ENCODE peak calls at places on chromosomes 13 and 19, in five cellular contexts. Q, O, U, I and D are unnamed samples. For H3K4me1, the result is how much of the 10 kb centered on the place peaks cover.

GRCh38 chr19:13033819-13034611 is 38.7 kb downstream of the NFIX start:
- DNase-seq in U (peak), O (peak), Q (peak), I (peak), D (no peak)

GRCh38 chr19:14683439-14683838 is 6.4 kb upstream of the ZNF333 start:
- DNase-seq in Q (no peak), U (no peak), I (no peak), O (no peak), D (peak)

GRCh38 chr13:28568286-28568685 is 73.4 kb upstream of the FLT1 start:
- DNase-seq in U (peak), Q (peak), I (peak), O (no peak), D (no peak)

GRCh38 chr13:92681239-92681638 is 545.4 kb upstream of the GPC6 start:
- DNase-seq in Q (no peak), I (no peak), O (no peak), U (no peak), D (no peak)

GRCh38 chr13:76512676-76513277 is 373.4 kb downstream of the KCTD12 start:
- DNase-seq in O (no peak), U (no peak), I (no peak), Q (peak), D (no peak)

GRCh38 chr13:85729296-85729695 is 69.9 kb downstream of the SLITRK6 start:
- DNase-seq in U (no peak), O (no peak), I (no peak), Q (peak), D (no peak)

GRCh38 chr13:110713981-110714797 is 689 bp downstream of the ING1 start:
- DNase-seq in I (peak), U (peak), O (no peak), Q (peak), D (peak)

GRCh38 chr13:20389696-20390525 is 135.7 kb downstream of the CRYL1 start:
- DNase-seq in I (no peak), U (no peak), O (no peak), Q (no peak), D (no peak)

GRCh38 chr13:96141032-96141431 is 51.1 kb downstream of the HS6ST3 start:
- DNase-seq in Q (peak), O (no peak), U (no peak), I (no peak), D (no peak)

GRCh38 chr19:11560404-11560988 is 1.5 kb upstream of the ELOF1 start:
- DNase-seq in O (peak), Q (peak), I (no peak), U (no peak), D (peak)

GRCh38 chr19:8696993-8697392 is 1.6 kb downstream of the ACTL9 start:
- DNase-seq in U (no peak), I (no peak), Q (no peak), O (no peak), D (no peak)

GRCh38 chr19:38545596-38545995 is 72.2 kb downstream of the MAP4K1 start:
- DNase-seq in Q (no peak), O (no peak), I (no peak), U (no peak), D (no peak)

GRCh38 chr13:98974053-98974452 is 3.8 kb downstream of the DOCK9 start:
- DNase-seq in O (no peak), U (peak), I (no peak), Q (no peak), D (no peak)
- H3K27ac ChIP-seq in O (no peak), U (peak), I (no peak), Q (no peak), D (no peak)

DNA sequence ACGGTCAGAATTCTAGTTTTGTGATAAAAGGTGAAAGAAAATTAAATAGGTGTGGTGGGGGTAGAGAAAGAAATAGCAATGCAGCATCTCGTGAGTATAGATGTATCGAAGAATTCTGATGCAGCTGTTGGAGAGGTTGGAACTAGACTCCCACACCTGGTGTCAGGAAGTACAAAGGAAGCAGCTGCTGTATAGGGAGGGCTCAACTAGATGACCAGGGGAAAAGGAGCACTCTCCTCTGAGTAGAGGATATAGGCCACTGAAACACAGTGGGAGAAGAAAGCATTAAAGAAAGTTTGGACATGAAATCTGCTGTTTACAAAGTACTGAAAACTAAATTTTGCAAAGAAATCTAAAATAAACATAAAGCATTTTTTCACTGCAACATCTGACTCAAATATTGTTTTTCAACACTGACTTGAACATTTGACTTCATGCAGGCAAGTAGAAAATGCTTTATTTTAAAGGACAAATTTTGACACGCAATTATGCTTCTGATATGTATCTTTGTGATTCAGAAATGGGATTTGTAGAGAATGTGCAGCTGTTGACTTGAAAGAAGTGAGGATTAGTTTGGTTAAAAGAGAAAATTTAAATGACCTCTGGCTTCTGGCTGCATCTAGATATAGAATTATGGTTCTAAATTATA is 82.2 kb downstream of the MIPEP start:
- DNase-seq in U (no peak), Q (no peak), I (no peak), O (no peak), D (no peak)
- H3K4me1 ChIP-seq in U (under half), Q (under half), I (under half), O (under half), D (under half)

DNA sequence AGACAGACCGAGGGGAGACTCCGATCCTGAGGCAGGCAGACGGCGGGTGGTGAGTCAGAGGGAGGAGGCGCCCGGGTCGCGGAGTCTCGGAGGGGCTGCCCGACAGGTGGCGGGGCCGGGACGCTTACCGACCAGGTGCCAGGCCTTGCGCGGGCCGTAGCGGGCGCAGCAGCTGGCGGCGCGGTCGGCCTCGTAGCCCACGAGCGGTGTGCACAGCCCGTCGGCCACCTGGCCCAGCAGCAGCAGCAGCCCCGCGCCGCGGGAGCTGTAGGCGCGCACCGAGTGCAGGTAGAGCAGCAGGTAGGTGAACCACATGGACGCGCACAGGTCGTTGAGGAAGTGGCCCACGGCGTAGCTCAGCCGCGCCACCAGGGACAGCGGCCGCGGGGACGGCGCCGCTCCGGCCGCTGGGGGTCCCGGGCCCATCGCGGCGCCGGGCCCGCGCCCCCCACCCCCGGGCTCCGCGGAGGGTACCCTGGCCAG is 367 bp downstream of the MFSD12 start:
- DNase-seq in Q (peak), O (no peak), U (no peak), I (peak), D (peak)
- H3K27ac ChIP-seq in Q (no peak), O (peak), U (peak), I (no peak), D (peak)

GRCh38 chr19:50739132-50739746 is 16.1 kb downstream of the CLEC11A start:
- DNase-seq in O (no peak), Q (no peak), I (no peak), U (no peak), D (no peak)
- H3K4me1 ChIP-seq in O (under half), Q (under half), I (under half), U (under half), D (under half)

DNA sequence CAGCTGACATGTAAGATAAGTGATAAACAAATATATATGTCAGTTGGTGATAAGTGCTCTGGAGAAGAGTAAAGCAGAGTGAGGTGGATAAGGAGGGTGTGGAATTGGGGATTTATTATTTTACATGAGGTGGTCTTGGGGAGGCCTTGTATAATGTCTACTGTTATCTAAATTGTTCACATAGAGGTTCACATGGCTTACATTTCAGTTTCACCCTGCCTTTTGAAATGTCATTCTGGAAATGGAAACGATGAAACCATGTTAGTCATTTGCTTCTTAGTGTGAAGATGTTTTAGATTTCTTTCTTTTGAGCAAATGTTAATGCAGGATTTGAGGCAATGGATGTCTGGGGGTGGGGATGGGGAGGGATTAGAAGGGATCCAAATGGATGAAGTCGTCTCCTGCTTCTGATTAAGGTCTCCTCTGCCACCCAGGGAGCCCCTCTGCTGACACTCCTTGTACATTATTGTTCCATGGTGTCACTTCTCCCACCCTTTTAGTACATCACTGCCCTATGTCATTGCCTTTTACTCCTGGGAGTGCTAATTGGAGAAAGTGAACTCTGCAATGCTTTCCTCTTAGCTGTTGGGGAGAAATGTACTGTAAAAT is 14.0 kb downstream of the B3GLCT start:
- DNase-seq in I (no peak), U (no peak), Q (no peak), O (no peak), D (no peak)
- H3K27ac ChIP-seq in I (no peak), U (peak), Q (no peak), O (no peak), D (no peak)

GRCh38 chr19:16591803-16592556 is 19.8 kb upstream of the SLC35E1 start:
- DNase-seq in U (no peak), Q (no peak), O (no peak), I (no peak), D (no peak)
- H3K4me1 ChIP-seq in U (half or more), Q (half or more), O (under half), I (under half), D (half or more)

GRCh38 chr19:36573948-36574726 is 1.0 kb upstream of the ZNF529 start:
- DNase-seq in Q (peak), O (no peak), U (no peak), I (peak), D (no peak)
- H3K27ac ChIP-seq in Q (peak), O (no peak), U (peak), I (peak), D (peak)

GRCh38 chr13:49439609-49440008 is 4.3 kb downstream of the CAB39L start:
- DNase-seq in Q (no peak), O (no peak), I (no peak), U (no peak), D (no peak)
- H3K4me1 ChIP-seq in Q (under half), O (under half), I (under half), U (under half), D (under half)